ENCODE peak calls at places on chromosome 10, in eight cellular contexts. One of them, this sample, is unnamed.

GRCh38 chr10:101066890-101067355 is 5.1 kb downstream of the KAZALD1 start:
- DNase-seq in astrocyte: no peak
- DNase-seq in fibroblast of lung: no peak
- DNase-seq in IMR-90: no peak
- DNase-seq in mammary epithelial cell: no peak
- DNase-seq in A549: peak; percentile 36
- DNase-seq in H9: no peak
- DNase-seq in PC-9: peak; percentile 20
- DNase-seq in this sample: no peak

GRCh38 chr10:60820093-60820769 is 42.0 kb downstream of the CDK1 start:
- DNase-seq in IMR-90: peak; percentile 51
- DNase-seq in fibroblast of lung: peak; percentile 92
- DNase-seq in H9: no peak
- DNase-seq in mammary epithelial cell: no peak
- DNase-seq in PC-9: no peak
- DNase-seq in astrocyte: peak; percentile 91
- DNase-seq in A549: no peak
- DNase-seq in this sample: no peak

GRCh38 chr10:63464402-63465292 is 1.1 kb downstream of the JMJD1C start:
- DNase-seq in mammary epithelial cell: peak; percentile 62
- DNase-seq in fibroblast of lung: no peak
- DNase-seq in A549: peak; percentile 21
- DNase-seq in IMR-90: peak; percentile 26
- DNase-seq in astrocyte: peak; percentile 32
- DNase-seq in H9: no peak
- DNase-seq in PC-9: no peak
- DNase-seq in this sample: no peak

GRCh38 chr10:130022501-130023299 is 58.6 kb upstream of the EBF3 start:
- DNase-seq in fibroblast of lung: peak; percentile 90
- DNase-seq in A549: no peak
- DNase-seq in IMR-90: peak; percentile 85
- DNase-seq in H9: peak; percentile 17
- DNase-seq in mammary epithelial cell: no peak
- DNase-seq in astrocyte: peak; percentile 88
- DNase-seq in PC-9: no peak
- DNase-seq in this sample: no peak

GRCh38 chr10:804191-804781 is 114.8 kb upstream of the DIP2C start:
- DNase-seq in astrocyte: no peak
- DNase-seq in mammary epithelial cell: no peak
- DNase-seq in H9: peak; percentile 28
- DNase-seq in fibroblast of lung: no peak
- DNase-seq in PC-9: no peak
- DNase-seq in IMR-90: peak; percentile 13
- DNase-seq in A549: no peak
- DNase-seq in this sample: no peak

GRCh38 chr10:46536781-46537180 is 19.7 kb downstream of the GPRIN2 start:
- DNase-seq in H9: no peak
- DNase-seq in PC-9: no peak
- DNase-seq in IMR-90: no peak
- DNase-seq in mammary epithelial cell: no peak
- DNase-seq in A549: no peak
- DNase-seq in astrocyte: no peak
- DNase-seq in fibroblast of lung: no peak
- DNase-seq in this sample: no peak

GRCh38 chr10:71236822-71237682 is 24.7 kb downstream of the UNC5B start:
- DNase-seq in mammary epithelial cell: no peak
- DNase-seq in H9: no peak
- DNase-seq in astrocyte: no peak
- DNase-seq in PC-9: no peak
- DNase-seq in fibroblast of lung: no peak
- DNase-seq in A549: no peak
- DNase-seq in IMR-90: no peak
- DNase-seq in this sample: no peak

GRCh38 chr10:102241037-102241443 is 272 bp downstream of the PITX3 start:
- DNase-seq in astrocyte: no peak
- DNase-seq in fibroblast of lung: no peak
- DNase-seq in IMR-90: no peak
- DNase-seq in mammary epithelial cell: no peak
- DNase-seq in H9: no peak
- DNase-seq in PC-9: no peak
- DNase-seq in A549: no peak
- DNase-seq in this sample: no peak

GRCh38 chr10:103720964-103721335 is 134.4 kb downstream of the SH3PXD2A start:
- DNase-seq in astrocyte: no peak
- DNase-seq in A549: no peak
- DNase-seq in mammary epithelial cell: no peak
- DNase-seq in IMR-90: no peak
- DNase-seq in PC-9: no peak
- DNase-seq in H9: no peak
- DNase-seq in fibroblast of lung: no peak
- DNase-seq in this sample: no peak

GRCh38 chr10:100747061-100747825 is 1.9 kb downstream of the PAX2 start:
- DNase-seq in IMR-90: no peak
- DNase-seq in fibroblast of lung: no peak
- DNase-seq in PC-9: no peak
- DNase-seq in astrocyte: no peak
- DNase-seq in A549: no peak
- DNase-seq in mammary epithelial cell: no peak
- DNase-seq in H9: no peak
- DNase-seq in this sample: no peak

GRCh38 chr10:44030132-44030531 is 354.8 kb downstream of the CXCL12 start:
- DNase-seq in IMR-90: no peak
- DNase-seq in fibroblast of lung: no peak
- DNase-seq in mammary epithelial cell: no peak
- DNase-seq in PC-9: no peak
- DNase-seq in astrocyte: no peak
- DNase-seq in A549: no peak
- DNase-seq in H9: peak; percentile 74
- DNase-seq in this sample: no peak

GRCh38 chr10:77507313-77507712 is 130.3 kb downstream of the KCNMA1 start:
- DNase-seq in fibroblast of lung: no peak
- DNase-seq in IMR-90: no peak
- DNase-seq in H9: no peak
- DNase-seq in mammary epithelial cell: no peak
- DNase-seq in astrocyte: no peak
- DNase-seq in A549: no peak
- DNase-seq in PC-9: no peak
- DNase-seq in this sample: no peak

GRCh38 chr10:49200859-49201258 is 12.7 kb upstream of the TMEM273 start:
- DNase-seq in astrocyte: no peak
- DNase-seq in H9: no peak
- DNase-seq in A549: no peak
- DNase-seq in fibroblast of lung: no peak
- DNase-seq in mammary epithelial cell: no peak
- DNase-seq in IMR-90: peak; percentile 5
- DNase-seq in PC-9: no peak
- DNase-seq in this sample: no peak

GRCh38 chr10:131808370-131808930 is 92.4 kb upstream of the PPP2R2D start:
- DNase-seq in fibroblast of lung: no peak
- DNase-seq in A549: no peak
- DNase-seq in astrocyte: no peak
- DNase-seq in IMR-90: no peak
- DNase-seq in mammary epithelial cell: no peak
- DNase-seq in PC-9: no peak
- DNase-seq in H9: no peak
- DNase-seq in this sample: no peak

GRCh38 chr10:113552723-113553122 is at the start of gene HABP2:
- DNase-seq in A549: no peak
- DNase-seq in PC-9: no peak
- DNase-seq in H9: no peak
- DNase-seq in fibroblast of lung: no peak
- DNase-seq in IMR-90: no peak
- DNase-seq in astrocyte: no peak
- DNase-seq in mammary epithelial cell: no peak
- DNase-seq in this sample: no peak

GRCh38 chr10:102678842-102679289 is 34.6 kb downstream of the TRIM8 start:
- DNase-seq in mammary epithelial cell: peak; percentile 48
- DNase-seq in H9: peak; percentile 93
- DNase-seq in fibroblast of lung: peak; percentile 37
- DNase-seq in IMR-90: peak; percentile 52
- DNase-seq in astrocyte: no peak
- DNase-seq in A549: peak; percentile 74
- DNase-seq in PC-9: peak; percentile 55
- DNase-seq in this sample: no peak

GRCh38 chr10:126004752-126005151 is 108.4 kb downstream of the FANK1 start:
- DNase-seq in fibroblast of lung: no peak
- DNase-seq in PC-9: no peak
- DNase-seq in IMR-90: no peak
- DNase-seq in astrocyte: no peak
- DNase-seq in mammary epithelial cell: no peak
- DNase-seq in H9: no peak
- DNase-seq in A549: no peak
- DNase-seq in this sample: no peak

GRCh38 chr10:112585052-112585451 is 138.0 kb downstream of the VTI1A start:
- DNase-seq in mammary epithelial cell: peak; percentile 75
- DNase-seq in PC-9: peak; percentile 19
- DNase-seq in fibroblast of lung: peak; percentile 68
- DNase-seq in A549: peak; percentile 58
- DNase-seq in H9: no peak
- DNase-seq in IMR-90: peak; percentile 37
- DNase-seq in astrocyte: peak; percentile 59
- DNase-seq in this sample: no peak

GRCh38 chr10:114526497-114527238 is 122.4 kb upstream of the AFAP1L2 start:
- DNase-seq in H9: peak; percentile 93
- DNase-seq in astrocyte: peak; percentile 80
- DNase-seq in fibroblast of lung: peak; percentile 84
- DNase-seq in A549: peak; percentile 96
- DNase-seq in mammary epithelial cell: peak; percentile 91
- DNase-seq in PC-9: peak; percentile 71
- DNase-seq in IMR-90: peak; percentile 65
- DNase-seq in this sample: peak; percentile 93

GRCh38 chr10:30770229-30770628 is 140.7 kb upstream of the LYZL2 start:
- DNase-seq in fibroblast of lung: no peak
- DNase-seq in H9: no peak
- DNase-seq in A549: no peak
- DNase-seq in IMR-90: no peak
- DNase-seq in astrocyte: no peak
- DNase-seq in PC-9: no peak
- DNase-seq in mammary epithelial cell: no peak
- DNase-seq in this sample: no peak

GRCh38 chr10:19385846-19386455 is 337.4 kb downstream of the MALRD1 start:
- DNase-seq in fibroblast of lung: no peak
- DNase-seq in A549: no peak
- DNase-seq in astrocyte: no peak
- DNase-seq in PC-9: no peak
- DNase-seq in H9: no peak
- DNase-seq in mammary epithelial cell: no peak
- DNase-seq in IMR-90: no peak
- DNase-seq in this sample: no peak

GRCh38 chr10:100293067-100293466 is 6.6 kb upstream of the BLOC1S2 start:
- DNase-seq in mammary epithelial cell: no peak
- DNase-seq in IMR-90: no peak
- DNase-seq in astrocyte: no peak
- DNase-seq in A549: no peak
- DNase-seq in H9: no peak
- DNase-seq in fibroblast of lung: no peak
- DNase-seq in PC-9: no peak
- DNase-seq in this sample: no peak

GRCh38 chr10:72086466-72087391 is 1.6 kb downstream of the SPOCK2 start:
- DNase-seq in PC-9: no peak
- DNase-seq in H9: peak; percentile 81
- DNase-seq in mammary epithelial cell: no peak
- DNase-seq in A549: no peak
- DNase-seq in fibroblast of lung: peak; percentile 58
- DNase-seq in astrocyte: peak; percentile 34
- DNase-seq in IMR-90: peak; percentile 19
- DNase-seq in this sample: peak; percentile 43

GRCh38 chr10:24415455-24416169 is 206.7 kb downstream of the KIAA1217 start:
- DNase-seq in PC-9: peak; percentile 49
- DNase-seq in astrocyte: peak; percentile 58
- DNase-seq in fibroblast of lung: peak; percentile 65
- DNase-seq in A549: no peak
- DNase-seq in mammary epithelial cell: peak; percentile 27
- DNase-seq in IMR-90: peak; percentile 22
- DNase-seq in H9: no peak
- DNase-seq in this sample: no peak
- H3K4me2 ChIP-seq in PC-9: no peak overlapping the region
- H3K4me2 ChIP-seq in astrocyte: peak overlapping the region; percentile 14
- H3K4me2 ChIP-seq in fibroblast of lung: no peak overlapping the region
- H3K4me2 ChIP-seq in A549: no peak overlapping the region
- H3K4me2 ChIP-seq in mammary epithelial cell: peak overlapping the region; percentile 37
- H3K4me2 ChIP-seq in IMR-90: no peak overlapping the region
- H3K4me2 ChIP-seq in H9: no peak overlapping the region
- H3K4me2 ChIP-seq in this sample: no peak overlapping the region

GRCh38 chr10:25078659-25079429 is 62.4 kb downstream of the THNSL1 start:
- DNase-seq in astrocyte: peak; percentile 16
- DNase-seq in H9: no peak
- DNase-seq in IMR-90: no peak
- DNase-seq in fibroblast of lung: peak; percentile 23
- DNase-seq in A549: no peak
- DNase-seq in PC-9: no peak
- DNase-seq in mammary epithelial cell: no peak
- DNase-seq in this sample: no peak
- H3K4me2 ChIP-seq in astrocyte: no peak overlapping the region
- H3K4me2 ChIP-seq in H9: no peak overlapping the region
- H3K4me2 ChIP-seq in IMR-90: no peak overlapping the region
- H3K4me2 ChIP-seq in fibroblast of lung: no peak overlapping the region
- H3K4me2 ChIP-seq in A549: peak overlapping the region; percentile 78
- H3K4me2 ChIP-seq in PC-9: no peak overlapping the region
- H3K4me2 ChIP-seq in mammary epithelial cell: no peak overlapping the region
- H3K4me2 ChIP-seq in this sample: no peak overlapping the region

DNA sequence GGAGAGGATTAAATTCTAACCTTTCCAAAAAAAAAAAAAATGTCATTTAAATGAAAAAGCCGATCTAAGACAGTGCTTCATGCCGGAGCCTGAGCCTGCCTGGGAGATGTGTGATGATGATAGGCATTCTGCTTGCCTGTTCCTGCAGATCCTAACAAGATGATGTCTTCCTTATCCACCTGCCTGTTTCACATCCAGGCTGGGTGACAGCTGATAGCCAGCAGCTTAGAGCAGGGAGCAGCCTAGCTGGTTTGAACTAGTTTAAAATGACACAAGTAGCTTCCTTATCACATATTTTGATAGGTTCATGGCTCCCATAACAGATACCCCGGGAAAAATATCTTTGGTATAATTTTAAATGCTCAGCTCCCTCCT is 96.7 kb upstream of the FGFR2 start:
- DNase-seq in IMR-90: no peak
- DNase-seq in A549: no peak
- DNase-seq in H9: no peak
- DNase-seq in astrocyte: no peak
- DNase-seq in fibroblast of lung: no peak
- DNase-seq in PC-9: no peak
- DNase-seq in mammary epithelial cell: peak; percentile 68
- DNase-seq in this sample: no peak
- H3K4me2 ChIP-seq in IMR-90: no peak overlapping the region
- H3K4me2 ChIP-seq in A549: no peak overlapping the region
- H3K4me2 ChIP-seq in H9: no peak overlapping the region
- H3K4me2 ChIP-seq in astrocyte: no peak overlapping the region
- H3K4me2 ChIP-seq in fibroblast of lung: no peak overlapping the region
- H3K4me2 ChIP-seq in PC-9: no peak overlapping the region
- H3K4me2 ChIP-seq in mammary epithelial cell: peak overlapping the region; percentile 23
- H3K4me2 ChIP-seq in this sample: no peak overlapping the region

DNA sequence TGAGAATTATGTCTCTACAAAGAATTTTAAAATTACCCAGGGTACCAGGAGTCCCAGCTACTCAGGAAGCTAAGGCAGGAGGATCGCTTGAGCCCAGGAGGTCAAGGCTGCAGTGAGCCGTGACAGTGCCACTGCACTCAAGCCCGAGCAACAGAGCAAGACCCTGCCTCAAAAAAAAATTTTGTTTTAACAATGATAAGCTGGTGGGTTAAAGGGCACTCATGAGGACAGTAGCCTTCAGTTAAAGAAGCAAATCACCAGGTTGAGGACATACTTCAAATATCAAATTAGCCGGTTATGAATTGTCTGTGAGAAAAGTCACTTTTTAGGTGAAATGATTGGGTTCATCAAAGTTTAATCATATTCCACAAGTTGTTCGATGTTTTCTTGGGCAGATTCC is 582.6 kb upstream of the NRP1 start:
- DNase-seq in PC-9: no peak
- DNase-seq in A549: no peak
- DNase-seq in mammary epithelial cell: no peak
- DNase-seq in IMR-90: no peak
- DNase-seq in H9: no peak
- DNase-seq in fibroblast of lung: no peak
- DNase-seq in astrocyte: no peak
- DNase-seq in this sample: no peak
- H3K4me2 ChIP-seq in PC-9: no peak overlapping the region
- H3K4me2 ChIP-seq in A549: no peak overlapping the region
- H3K4me2 ChIP-seq in mammary epithelial cell: no peak overlapping the region
- H3K4me2 ChIP-seq in IMR-90: no peak overlapping the region
- H3K4me2 ChIP-seq in H9: no peak overlapping the region
- H3K4me2 ChIP-seq in fibroblast of lung: no peak overlapping the region
- H3K4me2 ChIP-seq in astrocyte: no peak overlapping the region
- H3K4me2 ChIP-seq in this sample: no peak overlapping the region

This sample was measured in DND-41.